ENCODE peak calls at places on chromosomes 3 and 15, in four cellular contexts. One of them, this sample, is unnamed.

GRCh38 chr15:72585025-72585424 is 69.5 kb upstream of the GOLGA6B start:
- DNase-seq in A673: no peak
- DNase-seq in GM10248: no peak
- DNase-seq in mesothelial cell of epicardium: no peak
- DNase-seq in this sample: no peak

GRCh38 chr3:84961492-84962255 is 2.9 kb downstream of the CADM2 start:
- DNase-seq in A673: no peak
- DNase-seq in GM10248: no peak
- DNase-seq in mesothelial cell of epicardium: no peak
- DNase-seq in this sample: no peak

GRCh38 chr3:28286595-28286994 is 45.2 kb downstream of the CMC1 start:
- DNase-seq in A673: peak
- DNase-seq in GM10248: peak
- DNase-seq in mesothelial cell of epicardium: no peak
- DNase-seq in this sample: peak

GRCh38 chr15:75307778-75308390 is 25.2 kb downstream of the GOLGA6D start:
- DNase-seq in A673: peak
- DNase-seq in GM10248: peak
- DNase-seq in mesothelial cell of epicardium: peak
- DNase-seq in this sample: no peak

GRCh38 chr3:157174265-157174615 is 14.3 kb upstream of the CCNL1 start:
- DNase-seq in A673: no peak
- DNase-seq in GM10248: no peak
- DNase-seq in mesothelial cell of epicardium: no peak
- DNase-seq in this sample: no peak

GRCh38 chr3:93843981-93844380 is 129.7 kb downstream of the PROS1 start:
- DNase-seq in A673: peak
- DNase-seq in GM10248: no peak
- DNase-seq in mesothelial cell of epicardium: no peak
- DNase-seq in this sample: no peak

GRCh38 chr3:112871735-112872134 is 25.1 kb upstream of the CD200R1L start:
- DNase-seq in A673: no peak
- DNase-seq in GM10248: no peak
- DNase-seq in mesothelial cell of epicardium: no peak
- DNase-seq in this sample: no peak

GRCh38 chr15:64895285-64896065 is 16.2 kb upstream of the ANKDD1A start:
- DNase-seq in A673: peak
- DNase-seq in GM10248: peak
- DNase-seq in mesothelial cell of epicardium: no peak
- DNase-seq in this sample: peak

GRCh38 chr15:69451951-69452701 is 492 bp upstream of the RPLP1 start:
- DNase-seq in A673: peak
- DNase-seq in GM10248: peak
- DNase-seq in mesothelial cell of epicardium: no peak
- DNase-seq in this sample: no peak

GRCh38 chr3:150132101-150132749 is 161.5 kb upstream of the PFN2 start:
- DNase-seq in A673: peak
- DNase-seq in GM10248: peak
- DNase-seq in mesothelial cell of epicardium: no peak
- DNase-seq in this sample: peak

GRCh38 chr3:45603226-45603625 is 8.7 kb downstream of the LIMD1 start:
- DNase-seq in A673: no peak
- DNase-seq in GM10248: no peak
- DNase-seq in mesothelial cell of epicardium: no peak
- DNase-seq in this sample: no peak

GRCh38 chr3:5005367-5005766 is 26.1 kb downstream of the BHLHE40 start:
- DNase-seq in A673: no peak
- DNase-seq in GM10248: no peak
- DNase-seq in mesothelial cell of epicardium: no peak
- DNase-seq in this sample: no peak

GRCh38 chr3:88003115-88003755 is 55.6 kb downstream of the CGGBP1 start:
- DNase-seq in A673: peak
- DNase-seq in GM10248: peak
- DNase-seq in mesothelial cell of epicardium: no peak
- DNase-seq in this sample: no peak

GRCh38 chr3:133734305-133734704 is 11.9 kb upstream of the TF start:
- DNase-seq in A673: no peak
- DNase-seq in GM10248: no peak
- DNase-seq in mesothelial cell of epicardium: no peak
- DNase-seq in this sample: no peak
- TF ChIP-seq CTCF in A673: no peak
- TF ChIP-seq CTCF in GM10248: no peak
- TF ChIP-seq CTCF in mesothelial cell of epicardium: no peak
- TF ChIP-seq CTCF in this sample: no peak

GRCh38 chr3:111252795-111253194 is 181.2 kb downstream of the NECTIN3 start:
- DNase-seq in A673: peak
- DNase-seq in GM10248: no peak
- DNase-seq in mesothelial cell of epicardium: no peak
- DNase-seq in this sample: no peak
- TF ChIP-seq CTCF in A673: no peak
- TF ChIP-seq CTCF in GM10248: no peak
- TF ChIP-seq CTCF in mesothelial cell of epicardium: no peak
- TF ChIP-seq CTCF in this sample: no peak

GRCh38 chr3:189947948-189948723 is 172.6 kb downstream of the P3H2 start:
- DNase-seq in A673: peak
- DNase-seq in GM10248: peak
- DNase-seq in mesothelial cell of epicardium: no peak
- DNase-seq in this sample: peak
- TF ChIP-seq CTCF in A673: peak
- TF ChIP-seq CTCF in GM10248: peak
- TF ChIP-seq CTCF in mesothelial cell of epicardium: peak
- TF ChIP-seq CTCF in this sample: peak

GRCh38 chr3:71022552-71023335 is 560.8 kb downstream of the FOXP1 start:
- DNase-seq in A673: peak
- DNase-seq in GM10248: no peak
- DNase-seq in mesothelial cell of epicardium: no peak
- DNase-seq in this sample: no peak
- TF ChIP-seq CTCF in A673: peak
- TF ChIP-seq CTCF in GM10248: no peak
- TF ChIP-seq CTCF in mesothelial cell of epicardium: no peak
- TF ChIP-seq CTCF in this sample: no peak

GRCh38 chr3:23919628-23920027 is 2.7 kb downstream of the RPL15 start:
- DNase-seq in A673: no peak
- DNase-seq in GM10248: no peak
- DNase-seq in mesothelial cell of epicardium: no peak
- DNase-seq in this sample: no peak
- TF ChIP-seq CTCF in A673: no peak
- TF ChIP-seq CTCF in GM10248: no peak
- TF ChIP-seq CTCF in mesothelial cell of epicardium: no peak
- TF ChIP-seq CTCF in this sample: no peak

GRCh38 chr15:55318588-55319494 is at the start of the genes PIGB and PIGBOS1:
- DNase-seq in A673: peak
- DNase-seq in GM10248: peak
- DNase-seq in mesothelial cell of epicardium: peak
- DNase-seq in this sample: peak
- TF ChIP-seq CTCF in A673: peak
- TF ChIP-seq CTCF in GM10248: no peak
- TF ChIP-seq CTCF in mesothelial cell of epicardium: no peak
- TF ChIP-seq CTCF in this sample: no peak

GRCh38 chr3:131047582-131047981 is 20.9 kb downstream of the NEK11 start:
- DNase-seq in A673: no peak
- DNase-seq in GM10248: no peak
- DNase-seq in mesothelial cell of epicardium: no peak
- DNase-seq in this sample: no peak
- TF ChIP-seq CTCF in A673: peak
- TF ChIP-seq CTCF in GM10248: no peak
- TF ChIP-seq CTCF in mesothelial cell of epicardium: no peak
- TF ChIP-seq CTCF in this sample: no peak

GRCh38 chr3:77919244-77919643 is 879.3 kb downstream of the ROBO2 start:
- DNase-seq in A673: no peak
- DNase-seq in GM10248: no peak
- DNase-seq in mesothelial cell of epicardium: no peak
- DNase-seq in this sample: no peak
- TF ChIP-seq CTCF in A673: no peak
- TF ChIP-seq CTCF in GM10248: no peak
- TF ChIP-seq CTCF in mesothelial cell of epicardium: no peak
- TF ChIP-seq CTCF in this sample: no peak

This sample was measured in GM20000.